ENCODE peak calls at places on chromosomes 16 and 17, in four cellular contexts. One of them, this sample, is unnamed.

GRCh38 chr17:76414334-76415295 is 30.2 kb downstream of the SPHK1 start:
- DNase-seq in K562: peak
- DNase-seq in HepG2: no peak
- DNase-seq in HCT116: no peak
- DNase-seq in this sample: peak

GRCh38 chr16:61042736-61043135 is 993.5 kb downstream of the CDH8 start:
- DNase-seq in HepG2: no peak
- DNase-seq in HCT116: no peak
- DNase-seq in K562: no peak
- DNase-seq in this sample: no peak

GRCh38 chr16:69340095-69340644 is 598 bp downstream of the NIP7 start:
- DNase-seq in HCT116: no peak
- DNase-seq in HepG2: no peak
- DNase-seq in K562: peak
- DNase-seq in this sample: no peak

GRCh38 chr17:17264430-17264829 is 16.6 kb downstream of the COPS3 start:
- DNase-seq in HepG2: no peak
- DNase-seq in K562: no peak
- DNase-seq in HCT116: no peak
- DNase-seq in this sample: no peak

GRCh38 chr17:43942286-43942685 is at the start of gene PPY:
- DNase-seq in HepG2: no peak
- DNase-seq in HCT116: no peak
- DNase-seq in K562: no peak
- DNase-seq in this sample: no peak

GRCh38 chr17:2042355-2042929 is 620 bp downstream of the OVCA2 start:
- DNase-seq in HepG2: no peak
- DNase-seq in HCT116: no peak
- DNase-seq in K562: peak
- DNase-seq in this sample: peak

GRCh38 chr17:39543176-39543575 is 64.5 kb downstream of the NEUROD2 start:
- DNase-seq in K562: no peak
- DNase-seq in HepG2: no peak
- DNase-seq in HCT116: no peak
- DNase-seq in this sample: no peak

GRCh38 chr17:45316271-45317112 is at the start of gene MAP3K14:
- DNase-seq in HCT116: no peak
- DNase-seq in K562: no peak
- DNase-seq in HepG2: peak
- DNase-seq in this sample: peak

GRCh38 chr17:67245694-67246397 is 850 bp upstream of the HELZ start:
- DNase-seq in K562: peak
- DNase-seq in HepG2: peak
- DNase-seq in HCT116: no peak
- DNase-seq in this sample: peak

GRCh38 chr16:13631916-13632315 is 288.0 kb upstream of the ERCC4 start:
- DNase-seq in HCT116: no peak
- DNase-seq in K562: no peak
- DNase-seq in HepG2: no peak
- DNase-seq in this sample: no peak

GRCh38 chr17:83194761-83195329 is 115.4 kb downstream of the METRNL start:
- DNase-seq in HCT116: no peak
- DNase-seq in K562: no peak
- DNase-seq in HepG2: no peak
- DNase-seq in this sample: no peak

GRCh38 chr16:71724320-71724751 is at the start of gene PHLPP2:
- DNase-seq in K562: no peak
- DNase-seq in HepG2: no peak
- DNase-seq in HCT116: no peak
- DNase-seq in this sample: no peak

GRCh38 chr17:12545877-12546513 is 119.7 kb upstream of the MYOCD start:
- DNase-seq in K562: peak
- DNase-seq in HepG2: peak
- DNase-seq in HCT116: peak
- DNase-seq in this sample: peak

GRCh38 chr17:10048951-10049350 is 143.9 kb upstream of the RCVRN start:
- DNase-seq in HCT116: no peak
- DNase-seq in K562: no peak
- DNase-seq in HepG2: peak
- DNase-seq in this sample: no peak

GRCh38 chr16:14559809-14560227 is 70.2 kb downstream of the PARN start:
- DNase-seq in K562: no peak
- DNase-seq in HepG2: peak
- DNase-seq in HCT116: no peak
- DNase-seq in this sample: no peak

GRCh38 chr16:24149102-24149501 is 107.0 kb upstream of the CACNG3 start:
- DNase-seq in HepG2: no peak
- DNase-seq in K562: no peak
- DNase-seq in HCT116: no peak
- DNase-seq in this sample: no peak

GRCh38 chr17:19287651-19288050 is 50.5 kb downstream of the EPN2 start:
- DNase-seq in HepG2: no peak
- DNase-seq in HCT116: no peak
- DNase-seq in K562: no peak
- DNase-seq in this sample: no peak

GRCh38 chr17:35716897-35717839 is 14.3 kb upstream of the RASL10B start:
- DNase-seq in HCT116: no peak
- DNase-seq in HepG2: no peak
- DNase-seq in K562: no peak
- DNase-seq in this sample: no peak

GRCh38 chr17:65254166-65254565 is 117.0 kb downstream of the RGS9 start:
- DNase-seq in HCT116: no peak
- DNase-seq in K562: no peak
- DNase-seq in HepG2: peak
- DNase-seq in this sample: no peak

GRCh38 chr17:72496461-72496860 is 375.6 kb downstream of the SOX9 start:
- DNase-seq in HepG2: no peak
- DNase-seq in K562: no peak
- DNase-seq in HCT116: no peak
- DNase-seq in this sample: no peak

GRCh38 chr17:65495255-65496060 is 66.0 kb downstream of the AXIN2 start:
- DNase-seq in HCT116: peak
- DNase-seq in K562: no peak
- DNase-seq in HepG2: no peak
- DNase-seq in this sample: no peak

GRCh38 chr17:45218895-45219661 is 2.6 kb upstream of the FMNL1 start:
- DNase-seq in HepG2: peak
- DNase-seq in HCT116: peak
- DNase-seq in K562: peak
- DNase-seq in this sample: peak

GRCh38 chr17:79852748-79853147 is 13.5 kb upstream of the CBX4 start:
- DNase-seq in HCT116: no peak
- DNase-seq in HepG2: no peak
- DNase-seq in K562: no peak
- DNase-seq in this sample: no peak

GRCh38 chr17:4751925-4752324 is 12.2 kb upstream of the CXCL16 start:
- DNase-seq in K562: no peak
- DNase-seq in HepG2: peak
- DNase-seq in HCT116: no peak
- DNase-seq in this sample: no peak

GRCh38 chr17:57902800-57903759 is 52.1 kb downstream of the CUEDC1 start:
- DNase-seq in HepG2: peak
- DNase-seq in HCT116: peak
- DNase-seq in K562: no peak
- DNase-seq in this sample: no peak

GRCh38 chr17:65917560-65917959 is 274.4 kb downstream of the CEP112 start:
- DNase-seq in HepG2: no peak
- DNase-seq in HCT116: no peak
- DNase-seq in K562: no peak
- DNase-seq in this sample: no peak

GRCh38 chr16:49588061-49588460 is 214.5 kb downstream of the C16orf78 start:
- DNase-seq in HCT116: no peak
- DNase-seq in HepG2: no peak
- DNase-seq in K562: no peak
- DNase-seq in this sample: no peak

GRCh38 chr16:66846831-66847230 is 2.6 kb downstream of the CA7 start:
- DNase-seq in K562: peak
- DNase-seq in HCT116: no peak
- DNase-seq in HepG2: no peak
- DNase-seq in this sample: no peak

GRCh38 chr17:8791910-8792270 is 7.3 kb downstream of the MFSD6L start:
- DNase-seq in HCT116: peak
- DNase-seq in K562: no peak
- DNase-seq in HepG2: no peak
- DNase-seq in this sample: no peak

GRCh38 chr17:41413353-41413752 is 11.0 kb downstream of the KRT37 start:
- DNase-seq in K562: no peak
- DNase-seq in HepG2: no peak
- DNase-seq in HCT116: no peak
- DNase-seq in this sample: no peak

DNA sequence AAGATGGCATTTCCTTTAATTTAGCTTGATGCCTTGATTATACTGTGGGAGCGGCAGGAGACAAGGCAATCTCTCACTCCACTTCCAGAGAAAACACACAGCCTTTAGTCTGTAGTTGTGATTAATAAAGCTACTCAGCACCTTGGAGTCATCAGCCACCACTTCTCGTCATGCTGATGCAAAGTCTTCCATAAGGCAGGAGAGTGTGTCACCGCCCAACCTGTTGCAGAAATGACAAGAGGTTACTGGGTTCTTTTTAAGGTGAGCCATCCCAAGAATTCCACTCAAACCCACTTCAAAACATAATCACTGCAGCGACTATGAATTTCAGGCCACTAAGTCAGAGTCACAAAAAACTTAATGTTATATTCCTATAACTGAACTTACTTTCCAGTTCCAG is 223.9 kb upstream of the TOX3 start:
- DNase-seq in HCT116: no peak
- DNase-seq in HepG2: no peak
- DNase-seq in K562: no peak
- DNase-seq in this sample: no peak
- TF ChIP-seq ELF1 in HCT116: no peak
- TF ChIP-seq ELF1 in HepG2: no peak
- TF ChIP-seq ELF1 in K562: no peak
- TF ChIP-seq ELF1 in this sample: no peak

GRCh38 chr16:11182381-11182780 is 73.6 kb downstream of the SOCS1 start:
- DNase-seq in HCT116: no peak
- DNase-seq in HepG2: no peak
- DNase-seq in K562: no peak
- DNase-seq in this sample: no peak
- TF ChIP-seq ELF1 in HCT116: no peak
- TF ChIP-seq ELF1 in HepG2: no peak
- TF ChIP-seq ELF1 in K562: no peak
- TF ChIP-seq ELF1 in this sample: no peak

GRCh38 chr16:72811188-72811720 is 236.7 kb downstream of the ZFHX3 start:
- DNase-seq in HCT116: no peak
- DNase-seq in K562: no peak
- DNase-seq in HepG2: no peak
- DNase-seq in this sample: no peak
- TF ChIP-seq ELF1 in HCT116: no peak
- TF ChIP-seq ELF1 in K562: no peak
- TF ChIP-seq ELF1 in HepG2: no peak
- TF ChIP-seq ELF1 in this sample: no peak

DNA sequence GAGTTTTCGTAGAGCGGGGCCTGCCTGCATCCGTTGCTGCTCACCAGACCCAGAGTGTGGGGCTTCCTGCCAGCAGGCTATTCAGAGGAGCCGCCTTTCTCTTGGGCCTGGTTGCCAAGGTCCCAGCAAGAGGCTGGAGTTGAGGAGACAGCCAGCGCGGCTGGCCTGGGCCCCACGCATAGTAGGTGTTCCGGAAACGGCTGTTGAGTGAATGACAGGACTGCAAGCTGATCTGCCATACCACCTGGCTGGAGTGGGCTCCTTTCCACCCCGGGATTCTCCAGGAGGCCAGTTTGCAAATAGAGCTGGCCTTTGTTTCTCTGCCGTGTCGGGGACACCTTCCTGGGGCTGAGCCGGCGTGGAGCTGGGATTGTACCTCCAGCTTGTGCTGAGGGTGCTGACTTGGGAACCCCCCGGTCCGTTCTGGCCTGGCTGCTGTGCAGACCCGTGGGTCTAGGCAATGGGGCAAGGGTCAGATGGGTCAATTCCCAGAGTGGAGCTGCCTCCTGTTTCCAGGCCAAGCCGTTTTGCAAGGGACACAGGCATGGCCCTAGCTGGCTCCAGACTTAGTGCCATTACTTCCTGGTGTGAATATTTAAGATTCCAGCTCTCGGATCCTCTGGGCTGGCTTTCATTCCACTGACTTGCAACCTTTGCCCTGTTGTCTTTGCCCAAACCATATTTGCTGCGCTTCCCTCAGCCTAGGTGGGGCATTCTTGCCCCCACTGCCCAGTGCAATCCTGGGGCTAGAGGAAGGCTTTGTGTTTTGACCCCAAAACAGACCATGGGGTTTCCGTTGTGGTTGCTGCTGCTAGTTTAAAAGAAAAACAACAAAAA is 68.8 kb downstream of the CMIP start:
- DNase-seq in HCT116: no peak
- DNase-seq in K562: no peak
- DNase-seq in HepG2: peak
- DNase-seq in this sample: no peak
- TF ChIP-seq ELF1 in HCT116: no peak
- TF ChIP-seq ELF1 in K562: no peak
- TF ChIP-seq ELF1 in HepG2: peak
- TF ChIP-seq ELF1 in this sample: no peak

GRCh38 chr17:64229815-64230550 is 33.1 kb downstream of the TEX2 start:
- DNase-seq in K562: no peak
- DNase-seq in HepG2: no peak
- DNase-seq in HCT116: no peak
- DNase-seq in this sample: no peak
- TF ChIP-seq ELF1 in K562: no peak
- TF ChIP-seq ELF1 in HepG2: no peak
- TF ChIP-seq ELF1 in HCT116: no peak
- TF ChIP-seq ELF1 in this sample: no peak

DNA sequence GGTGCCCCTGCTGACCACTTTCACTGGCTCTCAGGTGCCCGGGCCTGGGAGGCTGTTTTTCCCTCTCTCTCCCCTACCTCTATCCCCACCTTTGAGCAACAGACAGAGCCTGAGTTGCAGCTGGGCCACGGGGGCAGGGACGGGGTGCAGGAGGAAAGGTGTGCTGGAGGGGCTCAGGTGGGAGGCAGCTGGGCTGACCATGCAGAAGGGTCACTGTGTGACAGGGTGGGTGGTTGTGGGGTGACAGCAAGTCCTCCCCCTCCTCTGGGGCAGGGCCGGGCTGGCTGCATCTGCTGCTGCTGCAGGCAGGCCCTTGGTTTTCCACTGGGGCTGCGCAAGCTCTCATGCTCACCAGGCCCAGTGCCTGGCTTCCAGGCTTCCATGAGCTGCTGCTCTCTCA is 6.6 kb downstream of the ZNF319 start:
- DNase-seq in HCT116: no peak
- DNase-seq in K562: no peak
- DNase-seq in HepG2: no peak
- DNase-seq in this sample: no peak
- TF ChIP-seq ELF1 in HCT116: no peak
- TF ChIP-seq ELF1 in K562: no peak
- TF ChIP-seq ELF1 in HepG2: no peak
- TF ChIP-seq ELF1 in this sample: no peak

GRCh38 chr16:872436-873242 is 72.1 kb upstream of the GNG13 start:
- DNase-seq in HepG2: no peak
- DNase-seq in HCT116: no peak
- DNase-seq in K562: no peak
- DNase-seq in this sample: no peak
- TF ChIP-seq ELF1 in HepG2: no peak
- TF ChIP-seq ELF1 in HCT116: no peak
- TF ChIP-seq ELF1 in K562: no peak
- TF ChIP-seq ELF1 in this sample: no peak

This sample was measured in SK-N-SH.